ENCODE peak calls at places on chromosomes 12 and 14, in four cellular contexts. One of them, this sample, is unnamed. For H3K4me1, the result is how much of the 10 kb centered on the place peaks cover.

GRCh38 chr14:60926002-60926401 is 54.9 kb downstream of the TRMT5 start:
- DNase-seq in K562: no peak
- DNase-seq in HepG2: no peak
- DNase-seq in GM12878: peak
- DNase-seq in this sample: no peak

GRCh38 chr12:118611295-118611694 is 234.9 kb downstream of the SUDS3 start:
- DNase-seq in K562: no peak
- DNase-seq in HepG2: no peak
- DNase-seq in GM12878: no peak
- DNase-seq in this sample: peak

GRCh38 chr14:50039734-50040400 is 76.5 kb downstream of the VCPKMT start:
- DNase-seq in K562: no peak
- DNase-seq in HepG2: peak
- DNase-seq in GM12878: no peak
- DNase-seq in this sample: no peak

GRCh38 chr14:83300454-83301064 is 1766.9 kb upstream of the SEL1L start:
- DNase-seq in K562: no peak
- DNase-seq in HepG2: peak
- DNase-seq in GM12878: no peak
- DNase-seq in this sample: peak

GRCh38 chr12:98416845-98417244 is 98.5 kb upstream of the TMPO start:
- DNase-seq in K562: no peak
- DNase-seq in HepG2: no peak
- DNase-seq in GM12878: no peak
- DNase-seq in this sample: peak

GRCh38 chr12:69512820-69513219 is 42.6 kb downstream of the FRS2 start:
- DNase-seq in K562: no peak
- DNase-seq in HepG2: no peak
- DNase-seq in GM12878: no peak
- DNase-seq in this sample: no peak

GRCh38 chr14:30559638-30560071 is 697 bp downstream of the G2E3 start:
- DNase-seq in K562: no peak
- DNase-seq in HepG2: peak
- DNase-seq in GM12878: no peak
- DNase-seq in this sample: peak

GRCh38 chr12:14696265-14696741 is at the start of gene GUCY2C:
- DNase-seq in K562: no peak
- DNase-seq in HepG2: no peak
- DNase-seq in GM12878: no peak
- DNase-seq in this sample: no peak

GRCh38 chr12:8145754-8146415 is 10.9 kb upstream of the ZNF705A start:
- DNase-seq in K562: no peak
- DNase-seq in HepG2: no peak
- DNase-seq in GM12878: no peak
- DNase-seq in this sample: peak

GRCh38 chr14:95315579-95315978 is 4.1 kb downstream of the CLMN start:
- DNase-seq in K562: no peak
- DNase-seq in HepG2: no peak
- DNase-seq in GM12878: no peak
- DNase-seq in this sample: no peak

GRCh38 chr12:3129301-3130052 is 52.3 kb downstream of the TSPAN9 start:
- DNase-seq in K562: no peak
- DNase-seq in HepG2: no peak
- DNase-seq in GM12878: peak
- DNase-seq in this sample: no peak

GRCh38 chr14:95144849-95145248 is 12.5 kb downstream of the DICER1 start:
- DNase-seq in K562: no peak
- DNase-seq in HepG2: no peak
- DNase-seq in GM12878: no peak
- DNase-seq in this sample: no peak

GRCh38 chr12:79884401-79885006 is 50.4 kb downstream of the PPP1R12A start:
- DNase-seq in K562: no peak
- DNase-seq in HepG2: no peak
- DNase-seq in GM12878: no peak
- DNase-seq in this sample: no peak

GRCh38 chr12:79891506-79892162 is 43.3 kb downstream of the PPP1R12A start:
- DNase-seq in K562: no peak
- DNase-seq in HepG2: no peak
- DNase-seq in GM12878: no peak
- DNase-seq in this sample: no peak

GRCh38 chr12:79886917-79887519 is 47.9 kb downstream of the PPP1R12A start:
- DNase-seq in K562: peak
- DNase-seq in HepG2: peak
- DNase-seq in GM12878: peak
- DNase-seq in this sample: peak

GRCh38 chr12:79885956-79886490 is 48.9 kb downstream of the PPP1R12A start:
- DNase-seq in K562: no peak
- DNase-seq in HepG2: no peak
- DNase-seq in GM12878: no peak
- DNase-seq in this sample: no peak

DNA sequence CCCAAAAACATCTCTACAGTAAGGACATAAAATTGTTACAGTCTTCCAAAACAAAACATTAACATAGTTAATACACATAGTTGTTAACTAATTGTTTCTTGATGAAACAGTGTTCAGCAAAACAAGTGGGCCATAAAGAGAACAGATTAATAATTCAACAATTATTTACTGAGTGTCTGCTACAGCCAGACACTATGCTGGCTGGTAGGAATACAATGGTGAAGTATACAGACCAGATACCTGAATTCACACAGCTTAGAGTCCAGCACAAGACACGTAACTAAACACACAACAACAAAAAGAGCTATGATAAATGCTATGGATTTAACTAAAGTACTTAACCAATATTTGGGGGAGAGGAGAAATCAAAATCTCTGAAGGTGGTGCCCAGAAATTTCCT is 47.0 kb downstream of the PPP1R12A start:
- DNase-seq in K562: no peak
- DNase-seq in HepG2: no peak
- DNase-seq in GM12878: no peak
- DNase-seq in this sample: no peak
- H3K4me1 ChIP-seq in K562: under half
- H3K4me1 ChIP-seq in HepG2: under half
- H3K4me1 ChIP-seq in GM12878: under half
- H3K4me1 ChIP-seq in this sample: under half

GRCh38 chr12:89836026-89836425 is 127.4 kb upstream of the ATP2B1 start:
- DNase-seq in K562: no peak
- DNase-seq in HepG2: no peak
- DNase-seq in GM12878: no peak
- DNase-seq in this sample: no peak
- TF ChIP-seq JUNB in K562: no peak
- TF ChIP-seq JUNB in HepG2: no peak
- TF ChIP-seq JUNB in GM12878: no peak
- TF ChIP-seq JUNB in this sample: no peak

DNA sequence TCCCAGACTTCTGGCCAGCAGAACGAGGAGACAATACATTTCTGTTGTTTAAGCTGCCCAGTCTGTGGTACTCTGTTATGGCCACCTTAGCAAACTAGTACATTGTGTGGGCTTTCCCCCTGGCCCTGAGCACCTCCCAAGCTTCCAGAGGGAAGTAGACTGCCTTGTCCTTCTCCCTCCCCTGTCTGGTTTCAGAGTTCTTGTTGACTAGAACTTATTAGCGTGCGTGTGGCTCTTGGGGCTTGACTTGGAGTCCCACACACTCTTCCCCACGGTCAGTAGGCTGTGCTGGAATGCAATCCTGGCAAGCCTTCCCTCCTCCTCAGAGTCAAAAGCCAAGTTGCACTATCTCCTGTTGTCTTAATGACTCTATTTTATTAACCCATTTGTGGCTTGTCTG is 27.7 kb downstream of the FBLN5 start:
- DNase-seq in K562: no peak
- DNase-seq in HepG2: no peak
- DNase-seq in GM12878: no peak
- DNase-seq in this sample: no peak
- TF ChIP-seq POLR2AphosphoS5 in K562: no peak
- TF ChIP-seq POLR2AphosphoS5 in HepG2: no peak
- TF ChIP-seq POLR2AphosphoS5 in GM12878: no peak
- TF ChIP-seq POLR2AphosphoS5 in this sample: no peak

GRCh38 chr14:52351191-52351560 is 37.1 kb downstream of the PTGER2 start:
- DNase-seq in K562: no peak
- DNase-seq in HepG2: no peak
- DNase-seq in GM12878: no peak
- DNase-seq in this sample: no peak
- H3K4me1 ChIP-seq in K562: under half
- H3K4me1 ChIP-seq in HepG2: under half
- H3K4me1 ChIP-seq in GM12878: under half
- H3K4me1 ChIP-seq in this sample: under half

DNA sequence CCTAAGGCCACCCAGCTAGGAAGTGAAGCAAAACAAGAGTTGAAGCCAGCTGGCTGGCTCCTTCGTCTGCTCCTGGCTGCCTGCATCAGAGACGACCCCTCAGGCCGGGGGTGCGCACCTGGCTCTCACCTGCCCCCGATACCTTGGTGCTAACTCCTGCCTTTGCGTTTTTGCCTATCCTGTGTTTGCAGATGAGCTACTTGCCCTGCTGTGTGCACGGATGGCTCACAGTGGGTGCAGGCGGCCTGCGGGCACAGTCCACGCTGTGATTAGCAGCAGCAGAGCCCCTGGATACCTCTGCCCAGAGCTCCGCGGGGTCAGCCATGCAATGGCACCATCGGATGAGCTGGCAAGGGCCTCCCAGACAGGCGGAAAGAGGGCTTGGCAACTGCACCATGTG is 31.2 kb upstream of the FZD10 start:
- DNase-seq in K562: no peak
- DNase-seq in HepG2: no peak
- DNase-seq in GM12878: no peak
- DNase-seq in this sample: no peak
- TF ChIP-seq JUNB in K562: no peak
- TF ChIP-seq JUNB in HepG2: no peak
- TF ChIP-seq JUNB in GM12878: no peak
- TF ChIP-seq JUNB in this sample: no peak